ENCODE peak calls at places on chromosomes 1 and 21, in eight cellular contexts. One of them, this sample, is unnamed.

GRCh38 chr1:11898831-11899467 is 27.3 kb downstream of the KIAA2013 start:
- DNase-seq in progenitor cell of endocrine pancreas: peak
- DNase-seq in RWPE1: peak
- DNase-seq in left ventricle myocardium inferior: no peak
- DNase-seq in adrenal gland: no peak
- DNase-seq in choroid plexus epithelial cell: no peak
- DNase-seq in brain microvascular endothelial cell: no peak
- DNase-seq in HepG2: no peak
- DNase-seq in this sample: no peak

GRCh38 chr1:167661527-167662436 is 31.8 kb downstream of the RCSD1 start:
- DNase-seq in progenitor cell of endocrine pancreas: no peak
- DNase-seq in RWPE1: peak
- DNase-seq in left ventricle myocardium inferior: no peak
- DNase-seq in adrenal gland: no peak
- DNase-seq in choroid plexus epithelial cell: peak
- DNase-seq in brain microvascular endothelial cell: peak
- DNase-seq in HepG2: no peak
- DNase-seq in this sample: no peak

GRCh38 chr1:46370214-46370633 is 23.9 kb upstream of the FAAH start:
- DNase-seq in progenitor cell of endocrine pancreas: no peak
- DNase-seq in RWPE1: peak
- DNase-seq in left ventricle myocardium inferior: no peak
- DNase-seq in adrenal gland: no peak
- DNase-seq in choroid plexus epithelial cell: no peak
- DNase-seq in brain microvascular endothelial cell: peak
- DNase-seq in HepG2: no peak
- DNase-seq in this sample: no peak

GRCh38 chr1:244324176-244324883 is 127.4 kb downstream of the ADSS2 start:
- DNase-seq in progenitor cell of endocrine pancreas: no peak
- DNase-seq in RWPE1: no peak
- DNase-seq in left ventricle myocardium inferior: no peak
- DNase-seq in adrenal gland: no peak
- DNase-seq in choroid plexus epithelial cell: no peak
- DNase-seq in brain microvascular endothelial cell: no peak
- DNase-seq in HepG2: no peak
- DNase-seq in this sample: no peak

GRCh38 chr1:152869808-152870419 is 8.2 kb upstream of the SMCP start:
- DNase-seq in progenitor cell of endocrine pancreas: peak
- DNase-seq in RWPE1: peak
- DNase-seq in left ventricle myocardium inferior: no peak
- DNase-seq in adrenal gland: peak
- DNase-seq in choroid plexus epithelial cell: peak
- DNase-seq in brain microvascular endothelial cell: peak
- DNase-seq in HepG2: peak
- DNase-seq in this sample: no peak

GRCh38 chr21:36701912-36702621 is 3.2 kb downstream of the SIM2 start:
- DNase-seq in progenitor cell of endocrine pancreas: no peak
- DNase-seq in RWPE1: peak
- DNase-seq in left ventricle myocardium inferior: no peak
- DNase-seq in adrenal gland: no peak
- DNase-seq in choroid plexus epithelial cell: no peak
- DNase-seq in brain microvascular endothelial cell: no peak
- DNase-seq in HepG2: no peak
- DNase-seq in this sample: no peak

GRCh38 chr21:35423694-35424093 is 374.6 kb upstream of the RUNX1 start:
- DNase-seq in progenitor cell of endocrine pancreas: no peak
- DNase-seq in RWPE1: no peak
- DNase-seq in left ventricle myocardium inferior: no peak
- DNase-seq in adrenal gland: no peak
- DNase-seq in choroid plexus epithelial cell: peak
- DNase-seq in brain microvascular endothelial cell: no peak
- DNase-seq in HepG2: no peak
- DNase-seq in this sample: no peak

GRCh38 chr1:56550132-56550531 is 29.2 kb downstream of the PLPP3 start:
- DNase-seq in progenitor cell of endocrine pancreas: no peak
- DNase-seq in RWPE1: no peak
- DNase-seq in left ventricle myocardium inferior: no peak
- DNase-seq in adrenal gland: no peak
- DNase-seq in choroid plexus epithelial cell: no peak
- DNase-seq in brain microvascular endothelial cell: no peak
- DNase-seq in HepG2: no peak
- DNase-seq in this sample: no peak

GRCh38 chr1:7809742-7810141 is 25.7 kb downstream of the PER3 start:
- DNase-seq in progenitor cell of endocrine pancreas: no peak
- DNase-seq in RWPE1: no peak
- DNase-seq in left ventricle myocardium inferior: no peak
- DNase-seq in adrenal gland: no peak
- DNase-seq in choroid plexus epithelial cell: no peak
- DNase-seq in brain microvascular endothelial cell: no peak
- DNase-seq in HepG2: no peak
- DNase-seq in this sample: no peak

GRCh38 chr1:57719274-57719673 is 295.4 kb upstream of the DAB1 start:
- DNase-seq in progenitor cell of endocrine pancreas: no peak
- DNase-seq in RWPE1: no peak
- DNase-seq in left ventricle myocardium inferior: no peak
- DNase-seq in adrenal gland: no peak
- DNase-seq in choroid plexus epithelial cell: no peak
- DNase-seq in brain microvascular endothelial cell: no peak
- DNase-seq in HepG2: no peak
- DNase-seq in this sample: no peak

GRCh38 chr1:22418852-22419480 is 32.7 kb upstream of the ZBTB40 start:
- DNase-seq in progenitor cell of endocrine pancreas: no peak
- DNase-seq in RWPE1: no peak
- DNase-seq in left ventricle myocardium inferior: no peak
- DNase-seq in adrenal gland: no peak
- DNase-seq in choroid plexus epithelial cell: peak
- DNase-seq in brain microvascular endothelial cell: peak
- DNase-seq in HepG2: no peak
- DNase-seq in this sample: no peak

GRCh38 chr1:192756847-192757246 is 52.0 kb upstream of the RGS2 start:
- DNase-seq in progenitor cell of endocrine pancreas: no peak
- DNase-seq in RWPE1: no peak
- DNase-seq in left ventricle myocardium inferior: no peak
- DNase-seq in adrenal gland: no peak
- DNase-seq in choroid plexus epithelial cell: no peak
- DNase-seq in brain microvascular endothelial cell: no peak
- DNase-seq in HepG2: no peak
- DNase-seq in this sample: no peak

GRCh38 chr1:67306547-67306946 is 1.1 kb upstream of the IL12RB2 start:
- DNase-seq in progenitor cell of endocrine pancreas: no peak
- DNase-seq in RWPE1: no peak
- DNase-seq in left ventricle myocardium inferior: no peak
- DNase-seq in adrenal gland: no peak
- DNase-seq in choroid plexus epithelial cell: no peak
- DNase-seq in brain microvascular endothelial cell: no peak
- DNase-seq in HepG2: no peak
- DNase-seq in this sample: no peak

GRCh38 chr1:81114191-81114590 is 686.5 kb upstream of the ADGRL2 start:
- DNase-seq in progenitor cell of endocrine pancreas: no peak
- DNase-seq in RWPE1: no peak
- DNase-seq in left ventricle myocardium inferior: no peak
- DNase-seq in adrenal gland: no peak
- DNase-seq in choroid plexus epithelial cell: no peak
- DNase-seq in brain microvascular endothelial cell: no peak
- DNase-seq in HepG2: no peak
- DNase-seq in this sample: no peak
- TF ChIP-seq CTCF in progenitor cell of endocrine pancreas: no peak
- TF ChIP-seq CTCF in RWPE1: no peak
- TF ChIP-seq CTCF in left ventricle myocardium inferior: no peak
- TF ChIP-seq CTCF in adrenal gland: no peak
- TF ChIP-seq CTCF in choroid plexus epithelial cell: peak
- TF ChIP-seq CTCF in brain microvascular endothelial cell: peak
- TF ChIP-seq CTCF in HepG2: no peak
- TF ChIP-seq CTCF in this sample: no peak

DNA sequence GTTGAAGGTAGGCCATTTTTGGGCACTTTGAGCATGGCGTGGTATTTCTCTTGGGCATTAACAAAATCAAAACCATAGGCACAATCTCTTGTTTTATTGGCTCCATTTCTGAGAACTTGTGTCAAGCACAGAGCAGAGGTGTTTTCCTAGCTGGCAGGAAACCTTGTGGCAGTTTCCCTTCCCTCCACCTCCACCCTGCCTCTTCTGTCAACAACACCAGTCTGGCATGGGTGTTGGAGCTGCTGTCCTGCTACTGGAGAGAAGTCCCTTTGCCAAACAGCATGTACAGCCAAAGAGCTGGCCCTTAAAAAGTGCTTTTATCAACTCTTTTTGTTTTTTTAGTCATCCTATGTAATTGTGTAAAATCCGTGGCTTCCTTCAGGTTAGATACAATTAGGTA is 16.0 kb downstream of the ATP1A1 start:
- DNase-seq in progenitor cell of endocrine pancreas: no peak
- DNase-seq in RWPE1: no peak
- DNase-seq in left ventricle myocardium inferior: no peak
- DNase-seq in adrenal gland: no peak
- DNase-seq in choroid plexus epithelial cell: no peak
- DNase-seq in brain microvascular endothelial cell: no peak
- DNase-seq in HepG2: no peak
- DNase-seq in this sample: no peak
- TF ChIP-seq CTCF in progenitor cell of endocrine pancreas: no peak
- TF ChIP-seq CTCF in RWPE1: no peak
- TF ChIP-seq CTCF in left ventricle myocardium inferior: no peak
- TF ChIP-seq CTCF in adrenal gland: no peak
- TF ChIP-seq CTCF in choroid plexus epithelial cell: no peak
- TF ChIP-seq CTCF in brain microvascular endothelial cell: no peak
- TF ChIP-seq CTCF in HepG2: no peak
- TF ChIP-seq CTCF in this sample: no peak

GRCh38 chr1:19819701-19820100 is 4.6 kb upstream of the RNF186 start:
- DNase-seq in progenitor cell of endocrine pancreas: no peak
- DNase-seq in RWPE1: no peak
- DNase-seq in left ventricle myocardium inferior: no peak
- DNase-seq in adrenal gland: no peak
- DNase-seq in choroid plexus epithelial cell: no peak
- DNase-seq in brain microvascular endothelial cell: no peak
- DNase-seq in HepG2: no peak
- DNase-seq in this sample: no peak

GRCh38 chr1:19824541-19824940 is 9.5 kb upstream of the RNF186 start:
- DNase-seq in progenitor cell of endocrine pancreas: no peak
- DNase-seq in RWPE1: no peak
- DNase-seq in left ventricle myocardium inferior: no peak
- DNase-seq in adrenal gland: no peak
- DNase-seq in choroid plexus epithelial cell: peak
- DNase-seq in brain microvascular endothelial cell: no peak
- DNase-seq in HepG2: no peak
- DNase-seq in this sample: no peak

GRCh38 chr1:19828546-19828945 is 13.5 kb upstream of the RNF186 start:
- DNase-seq in progenitor cell of endocrine pancreas: no peak
- DNase-seq in RWPE1: no peak
- DNase-seq in left ventricle myocardium inferior: no peak
- DNase-seq in adrenal gland: no peak
- DNase-seq in choroid plexus epithelial cell: peak
- DNase-seq in brain microvascular endothelial cell: peak
- DNase-seq in HepG2: no peak
- DNase-seq in this sample: no peak

DNA sequence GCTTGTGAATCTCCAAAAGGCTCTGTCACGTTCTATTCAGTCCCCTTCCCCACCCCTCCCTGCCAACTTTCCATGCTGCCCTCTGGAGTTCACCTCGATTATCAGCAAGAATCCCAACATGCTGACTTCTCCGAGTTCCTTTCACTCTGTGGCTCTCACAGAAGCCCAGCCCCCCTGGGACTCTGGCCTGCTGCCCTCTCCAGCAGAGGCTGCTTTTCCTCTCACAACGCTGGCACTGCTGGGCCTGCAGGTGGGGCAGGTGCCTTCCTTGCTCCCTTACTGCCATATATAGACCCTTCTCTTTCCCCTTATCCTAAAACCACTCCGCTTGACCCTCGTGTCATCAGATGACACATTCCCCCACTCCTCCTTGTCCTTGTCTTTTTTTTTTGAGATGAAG is 10.2 kb upstream of the RNF186 start:
- DNase-seq in progenitor cell of endocrine pancreas: no peak
- DNase-seq in RWPE1: no peak
- DNase-seq in left ventricle myocardium inferior: no peak
- DNase-seq in adrenal gland: no peak
- DNase-seq in choroid plexus epithelial cell: peak
- DNase-seq in brain microvascular endothelial cell: no peak
- DNase-seq in HepG2: peak
- DNase-seq in this sample: no peak
- TF ChIP-seq CTCF in progenitor cell of endocrine pancreas: no peak
- TF ChIP-seq CTCF in RWPE1: no peak
- TF ChIP-seq CTCF in left ventricle myocardium inferior: no peak
- TF ChIP-seq CTCF in adrenal gland: no peak
- TF ChIP-seq CTCF in choroid plexus epithelial cell: no peak
- TF ChIP-seq CTCF in brain microvascular endothelial cell: no peak
- TF ChIP-seq CTCF in HepG2: peak
- TF ChIP-seq CTCF in this sample: no peak

DNA sequence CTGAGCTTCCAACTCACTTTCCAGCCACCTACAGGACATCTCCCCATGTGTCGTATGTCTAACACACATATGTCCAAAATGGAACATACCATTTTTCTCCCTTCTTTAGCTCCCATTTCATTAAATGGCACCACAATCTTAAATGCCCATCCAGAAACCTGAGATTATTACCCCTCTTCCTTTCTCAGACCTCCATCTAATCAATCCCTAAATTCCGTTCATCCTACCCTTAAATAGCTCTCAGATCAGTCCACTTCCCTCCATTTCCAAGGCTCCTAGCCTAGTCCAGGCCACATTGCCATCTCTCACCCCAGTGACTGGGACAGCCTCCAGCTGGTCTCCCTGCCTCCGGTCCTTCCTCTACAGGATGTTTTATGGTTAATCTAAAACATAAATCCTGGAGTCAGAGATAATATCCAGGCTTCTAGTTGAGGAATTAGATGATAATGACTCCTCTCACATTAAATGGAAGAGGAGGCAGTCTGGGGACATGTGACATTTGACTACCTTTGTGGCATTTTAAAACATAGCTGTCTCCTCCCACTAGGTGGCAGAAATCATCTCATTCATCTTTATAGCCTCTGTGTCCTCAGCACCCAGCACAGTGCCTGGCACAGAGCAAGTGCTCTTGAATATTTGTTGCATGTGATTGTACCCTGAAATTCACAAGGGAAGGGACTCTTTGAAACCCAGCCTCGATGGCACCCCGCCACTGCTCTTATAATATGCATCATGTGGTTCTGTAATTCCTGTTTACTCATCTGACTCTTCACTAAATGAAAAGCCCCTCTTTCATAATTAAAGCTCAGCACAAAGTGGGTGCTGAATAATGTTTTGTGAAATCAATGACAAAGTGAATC is 102.3 kb downstream of the TMEM53 start:
- DNase-seq in progenitor cell of endocrine pancreas: no peak
- DNase-seq in RWPE1: peak
- DNase-seq in left ventricle myocardium inferior: no peak
- DNase-seq in adrenal gland: no peak
- DNase-seq in choroid plexus epithelial cell: no peak
- DNase-seq in brain microvascular endothelial cell: no peak
- DNase-seq in HepG2: peak
- DNase-seq in this sample: no peak
- TF ChIP-seq CTCF in progenitor cell of endocrine pancreas: peak
- TF ChIP-seq CTCF in RWPE1: peak
- TF ChIP-seq CTCF in left ventricle myocardium inferior: peak
- TF ChIP-seq CTCF in adrenal gland: peak
- TF ChIP-seq CTCF in choroid plexus epithelial cell: peak
- TF ChIP-seq CTCF in brain microvascular endothelial cell: peak
- TF ChIP-seq CTCF in HepG2: peak
- TF ChIP-seq CTCF in this sample: peak

This sample was measured in psoas muscle.